ENCODE peak calls at places on chromosome 6, in six cellular contexts. One of them, this sample, is unnamed.

GRCh38 chr6:39389372-39389767 is 66.9 kb upstream of the KCNK16 start:
- DNase-seq in heart right ventricle: no peak
- DNase-seq in retina: no peak
- DNase-seq in fibroblast of pulmonary artery: peak
- DNase-seq in progenitor cell of endocrine pancreas: no peak
- DNase-seq in naive thymus-derived CD4-positive, alpha-beta T cell: no peak
- DNase-seq in this sample: no peak

GRCh38 chr6:5998741-5999687 is 7.7 kb downstream of the NRN1 start:
- DNase-seq in heart right ventricle: peak
- DNase-seq in retina: peak
- DNase-seq in fibroblast of pulmonary artery: no peak
- DNase-seq in progenitor cell of endocrine pancreas: no peak
- DNase-seq in naive thymus-derived CD4-positive, alpha-beta T cell: no peak
- DNase-seq in this sample: no peak

GRCh38 chr6:12613819-12614218 is 102.7 kb upstream of the PHACTR1 start:
- DNase-seq in heart right ventricle: no peak
- DNase-seq in retina: no peak
- DNase-seq in fibroblast of pulmonary artery: peak
- DNase-seq in progenitor cell of endocrine pancreas: no peak
- DNase-seq in naive thymus-derived CD4-positive, alpha-beta T cell: no peak
- DNase-seq in this sample: no peak

GRCh38 chr6:117169781-117170281 is 95.5 kb upstream of the VGLL2 start:
- DNase-seq in heart right ventricle: no peak
- DNase-seq in retina: no peak
- DNase-seq in fibroblast of pulmonary artery: no peak
- DNase-seq in progenitor cell of endocrine pancreas: no peak
- DNase-seq in naive thymus-derived CD4-positive, alpha-beta T cell: no peak
- DNase-seq in this sample: no peak

GRCh38 chr6:138782243-138782642 is 8.7 kb downstream of the CCDC28A start:
- DNase-seq in heart right ventricle: no peak
- DNase-seq in retina: no peak
- DNase-seq in fibroblast of pulmonary artery: no peak
- DNase-seq in progenitor cell of endocrine pancreas: no peak
- DNase-seq in naive thymus-derived CD4-positive, alpha-beta T cell: no peak
- DNase-seq in this sample: no peak

GRCh38 chr6:139290787-139291294 is 957 bp downstream of the TXLNB start:
- DNase-seq in heart right ventricle: no peak
- DNase-seq in retina: no peak
- DNase-seq in fibroblast of pulmonary artery: peak
- DNase-seq in progenitor cell of endocrine pancreas: no peak
- DNase-seq in naive thymus-derived CD4-positive, alpha-beta T cell: no peak
- DNase-seq in this sample: no peak

GRCh38 chr6:157235600-157236039 is 87.7 kb downstream of the TMEM242 start:
- DNase-seq in heart right ventricle: peak
- DNase-seq in retina: peak
- DNase-seq in fibroblast of pulmonary artery: peak
- DNase-seq in progenitor cell of endocrine pancreas: peak
- DNase-seq in naive thymus-derived CD4-positive, alpha-beta T cell: peak
- DNase-seq in this sample: no peak

GRCh38 chr6:36336779-36337194 is at the start of gene BNIP5:
- DNase-seq in heart right ventricle: no peak
- DNase-seq in retina: no peak
- DNase-seq in fibroblast of pulmonary artery: no peak
- DNase-seq in progenitor cell of endocrine pancreas: no peak
- DNase-seq in naive thymus-derived CD4-positive, alpha-beta T cell: no peak
- DNase-seq in this sample: no peak

GRCh38 chr6:149233056-149233715 is 84.3 kb upstream of the TAB2 start:
- DNase-seq in heart right ventricle: no peak
- DNase-seq in retina: no peak
- DNase-seq in fibroblast of pulmonary artery: peak
- DNase-seq in progenitor cell of endocrine pancreas: no peak
- DNase-seq in naive thymus-derived CD4-positive, alpha-beta T cell: peak
- DNase-seq in this sample: no peak

GRCh38 chr6:14444296-14444993 is 326.9 kb downstream of the CD83 start:
- DNase-seq in heart right ventricle: no peak
- DNase-seq in retina: no peak
- DNase-seq in fibroblast of pulmonary artery: no peak
- DNase-seq in progenitor cell of endocrine pancreas: no peak
- DNase-seq in naive thymus-derived CD4-positive, alpha-beta T cell: no peak
- DNase-seq in this sample: no peak

GRCh38 chr6:157609117-157609516 is 213.9 kb upstream of the SNX9 start:
- DNase-seq in heart right ventricle: no peak
- DNase-seq in retina: no peak
- DNase-seq in fibroblast of pulmonary artery: no peak
- DNase-seq in progenitor cell of endocrine pancreas: no peak
- DNase-seq in naive thymus-derived CD4-positive, alpha-beta T cell: no peak
- DNase-seq in this sample: no peak

GRCh38 chr6:53793318-53793975 is 1.4 kb upstream of the LRRC1 start:
- DNase-seq in heart right ventricle: peak
- DNase-seq in retina: peak
- DNase-seq in fibroblast of pulmonary artery: peak
- DNase-seq in progenitor cell of endocrine pancreas: peak
- DNase-seq in naive thymus-derived CD4-positive, alpha-beta T cell: peak
- DNase-seq in this sample: peak

GRCh38 chr6:166342293-166343156 is at the start of gene SFT2D1:
- DNase-seq in heart right ventricle: peak
- DNase-seq in retina: peak
- DNase-seq in fibroblast of pulmonary artery: peak
- DNase-seq in progenitor cell of endocrine pancreas: peak
- DNase-seq in naive thymus-derived CD4-positive, alpha-beta T cell: peak
- DNase-seq in this sample: peak

GRCh38 chr6:35725721-35726438 is 11.0 kb upstream of the ARMC12 start:
- DNase-seq in heart right ventricle: peak
- DNase-seq in retina: no peak
- DNase-seq in fibroblast of pulmonary artery: peak
- DNase-seq in progenitor cell of endocrine pancreas: no peak
- DNase-seq in naive thymus-derived CD4-positive, alpha-beta T cell: no peak
- DNase-seq in this sample: no peak

GRCh38 chr6:54194067-54194466 is 82.8 kb downstream of the MLIP start:
- DNase-seq in heart right ventricle: no peak
- DNase-seq in retina: no peak
- DNase-seq in fibroblast of pulmonary artery: peak
- DNase-seq in progenitor cell of endocrine pancreas: no peak
- DNase-seq in naive thymus-derived CD4-positive, alpha-beta T cell: no peak
- DNase-seq in this sample: no peak

GRCh38 chr6:2990179-2990931 is 9.3 kb upstream of the NQO2 start:
- DNase-seq in heart right ventricle: no peak
- DNase-seq in retina: peak
- DNase-seq in fibroblast of pulmonary artery: peak
- DNase-seq in progenitor cell of endocrine pancreas: no peak
- DNase-seq in naive thymus-derived CD4-positive, alpha-beta T cell: no peak
- DNase-seq in this sample: no peak

GRCh38 chr6:145756170-145756662 is 20.9 kb upstream of the EPM2A start:
- DNase-seq in heart right ventricle: no peak
- DNase-seq in retina: no peak
- DNase-seq in fibroblast of pulmonary artery: peak
- DNase-seq in progenitor cell of endocrine pancreas: no peak
- DNase-seq in naive thymus-derived CD4-positive, alpha-beta T cell: no peak
- DNase-seq in this sample: peak

GRCh38 chr6:506508-506907 is 115.0 kb downstream of the IRF4 start:
- DNase-seq in heart right ventricle: no peak
- DNase-seq in retina: no peak
- DNase-seq in fibroblast of pulmonary artery: no peak
- DNase-seq in progenitor cell of endocrine pancreas: no peak
- DNase-seq in naive thymus-derived CD4-positive, alpha-beta T cell: peak
- DNase-seq in this sample: no peak

GRCh38 chr6:41568585-41569384 is 22.6 kb downstream of the FOXP4 start:
- DNase-seq in heart right ventricle: no peak
- DNase-seq in retina: peak
- DNase-seq in fibroblast of pulmonary artery: no peak
- DNase-seq in progenitor cell of endocrine pancreas: no peak
- DNase-seq in naive thymus-derived CD4-positive, alpha-beta T cell: no peak
- DNase-seq in this sample: no peak

GRCh38 chr6:156955494-156956183 is 178.5 kb downstream of the ARID1B start:
- DNase-seq in heart right ventricle: peak
- DNase-seq in retina: no peak
- DNase-seq in fibroblast of pulmonary artery: peak
- DNase-seq in progenitor cell of endocrine pancreas: no peak
- DNase-seq in naive thymus-derived CD4-positive, alpha-beta T cell: no peak
- DNase-seq in this sample: no peak

GRCh38 chr6:2037230-2037926 is 208.0 kb downstream of the GMDS start:
- DNase-seq in heart right ventricle: no peak
- DNase-seq in retina: no peak
- DNase-seq in fibroblast of pulmonary artery: peak
- DNase-seq in progenitor cell of endocrine pancreas: no peak
- DNase-seq in naive thymus-derived CD4-positive, alpha-beta T cell: no peak
- DNase-seq in this sample: no peak

GRCh38 chr6:8180327-8181161 is 78.2 kb upstream of the EEF1E1 start:
- DNase-seq in heart right ventricle: no peak
- DNase-seq in retina: peak
- DNase-seq in fibroblast of pulmonary artery: peak
- DNase-seq in progenitor cell of endocrine pancreas: no peak
- DNase-seq in naive thymus-derived CD4-positive, alpha-beta T cell: no peak
- DNase-seq in this sample: no peak

GRCh38 chr6:119148102-119148824 is 69.8 kb upstream of the FAM184A start:
- DNase-seq in heart right ventricle: no peak
- DNase-seq in retina: peak
- DNase-seq in fibroblast of pulmonary artery: peak
- DNase-seq in progenitor cell of endocrine pancreas: no peak
- DNase-seq in naive thymus-derived CD4-positive, alpha-beta T cell: no peak
- DNase-seq in this sample: peak

GRCh38 chr6:155248021-155249001 is 15.5 kb upstream of the CLDN20 start:
- DNase-seq in heart right ventricle: no peak
- DNase-seq in retina: peak
- DNase-seq in fibroblast of pulmonary artery: peak
- DNase-seq in progenitor cell of endocrine pancreas: no peak
- DNase-seq in naive thymus-derived CD4-positive, alpha-beta T cell: no peak
- DNase-seq in this sample: no peak

GRCh38 chr6:109242029-109242428 is 140.2 kb downstream of the CD164 start:
- DNase-seq in heart right ventricle: no peak
- DNase-seq in retina: no peak
- DNase-seq in fibroblast of pulmonary artery: no peak
- DNase-seq in progenitor cell of endocrine pancreas: no peak
- DNase-seq in naive thymus-derived CD4-positive, alpha-beta T cell: no peak
- DNase-seq in this sample: no peak

GRCh38 chr6:109626311-109626710 is 64.7 kb downstream of the AK9 start:
- DNase-seq in heart right ventricle: no peak
- DNase-seq in retina: no peak
- DNase-seq in fibroblast of pulmonary artery: peak
- DNase-seq in progenitor cell of endocrine pancreas: no peak
- DNase-seq in naive thymus-derived CD4-positive, alpha-beta T cell: no peak
- DNase-seq in this sample: no peak

GRCh38 chr6:112827793-112828192 is 480.7 kb downstream of the RFPL4B start:
- DNase-seq in heart right ventricle: peak
- DNase-seq in retina: no peak
- DNase-seq in fibroblast of pulmonary artery: peak
- DNase-seq in progenitor cell of endocrine pancreas: no peak
- DNase-seq in naive thymus-derived CD4-positive, alpha-beta T cell: no peak
- DNase-seq in this sample: no peak

GRCh38 chr6:83062225-83062624 is 3.4 kb downstream of the UBE3D start:
- DNase-seq in heart right ventricle: no peak
- DNase-seq in retina: no peak
- DNase-seq in fibroblast of pulmonary artery: no peak
- DNase-seq in progenitor cell of endocrine pancreas: no peak
- DNase-seq in naive thymus-derived CD4-positive, alpha-beta T cell: no peak
- DNase-seq in this sample: no peak

GRCh38 chr6:131164506-131164905 is 29.2 kb downstream of the AKAP7 start:
- DNase-seq in heart right ventricle: no peak
- DNase-seq in retina: no peak
- DNase-seq in fibroblast of pulmonary artery: peak
- DNase-seq in progenitor cell of endocrine pancreas: no peak
- DNase-seq in naive thymus-derived CD4-positive, alpha-beta T cell: no peak
- DNase-seq in this sample: no peak

GRCh38 chr6:141482773-141483172 is 650.0 kb upstream of the GJE1 start:
- DNase-seq in heart right ventricle: no peak
- DNase-seq in retina: peak
- DNase-seq in fibroblast of pulmonary artery: no peak
- DNase-seq in progenitor cell of endocrine pancreas: no peak
- DNase-seq in naive thymus-derived CD4-positive, alpha-beta T cell: no peak
- DNase-seq in this sample: no peak